ENCODE peak calls at places on chromosomes 5 and 9, in four cellular contexts. X, L, W and Z are unnamed samples.

GRCh38 chr5:98483301-98483700 is 290.2 kb upstream of the RGMB start:
- DNase-seq in X (no peak), L (no peak), W (no peak), Z (no peak)

GRCh38 chr5:102782245-102782872 is 27.3 kb downstream of the PAM start:
- DNase-seq in X (no peak), L (no peak), W (no peak), Z (no peak)

GRCh38 chr5:141605523-141606277 is 13.1 kb downstream of the DIAPH1 start:
- DNase-seq in X (no peak), L (peak), W (no peak), Z (no peak)

GRCh38 chr5:149912226-149912864 is 32.2 kb downstream of the PDE6A start:
- DNase-seq in X (no peak), L (no peak), W (no peak), Z (no peak)

GRCh38 chr5:11909471-11909870 is 5.2 kb upstream of the CTNND2 start:
- DNase-seq in X (no peak), L (no peak), W (no peak), Z (no peak)

GRCh38 chr9:22156586-22156985 is 147.5 kb upstream of the CDKN2B start:
- DNase-seq in X (no peak), L (no peak), W (no peak), Z (no peak)

GRCh38 chr5:159936686-159937329 is 20.5 kb downstream of the ADRA1B start:
- DNase-seq in X (peak), L (no peak), W (no peak), Z (no peak)

GRCh38 chr9:120737411-120737810 is 23.1 kb upstream of the MEGF9 start:
- DNase-seq in X (no peak), L (no peak), W (no peak), Z (no peak)

GRCh38 chr5:104472811-104473210 is 910.2 kb upstream of the NUDT12 start:
- DNase-seq in X (no peak), L (no peak), W (no peak), Z (no peak)

GRCh38 chr5:132416306-132417009 is 46.9 kb downstream of the SLC22A5 start:
- DNase-seq in X (no peak), L (no peak), W (no peak), Z (no peak)

GRCh38 chr9:78539904-78540303 is 243.0 kb downstream of the PSAT1 start:
- DNase-seq in X (peak), L (no peak), W (no peak), Z (no peak)

GRCh38 chr5:33726422-33727165 is 165.2 kb downstream of the ADAMTS12 start:
- DNase-seq in X (peak), L (no peak), W (no peak), Z (no peak)

GRCh38 chr5:66661149-66661548 is 65.0 kb downstream of the MAST4 start:
- DNase-seq in X (no peak), L (no peak), W (peak), Z (no peak)

GRCh38 chr9:89941875-89942274 is 337.1 kb downstream of the GADD45G start:
- DNase-seq in X (peak), L (no peak), W (peak), Z (no peak)

GRCh38 chr5:134026521-134027202 is 21.9 kb upstream of the VDAC1 start:
- DNase-seq in X (peak), L (peak), W (no peak), Z (no peak)

GRCh38 chr5:11415751-11416150 is 488.5 kb downstream of the CTNND2 start:
- DNase-seq in X (no peak), L (no peak), W (no peak), Z (no peak)

GRCh38 chr9:94908041-94908563 is 181.6 kb downstream of the AOPEP start:
- DNase-seq in X (no peak), L (no peak), W (no peak), Z (no peak)

GRCh38 chr9:28735943-28736342 is 1162.7 kb upstream of the C9orf72 start:
- DNase-seq in X (no peak), L (no peak), W (no peak), Z (no peak)

GRCh38 chr9:133907302-133907880 is 84.7 kb downstream of the VAV2 start:
- DNase-seq in X (no peak), L (no peak), W (no peak), Z (no peak)

GRCh38 chr9:115146581-115147021 is 28.6 kb upstream of the TNC start:
- DNase-seq in X (peak), L (no peak), W (no peak), Z (no peak)

GRCh38 chr5:54610197-54610898 is 92.8 kb downstream of the SNX18 start:
- DNase-seq in X (no peak), L (no peak), W (no peak), Z (no peak)

GRCh38 chr9:109520475-109521132 is 22.5 kb upstream of the PTPN3 start:
- DNase-seq in X (peak), L (peak), W (peak), Z (peak)

GRCh38 chr9:37192803-37193202 is 72.4 kb downstream of the ZCCHC7 start:
- DNase-seq in X (no peak), L (no peak), W (no peak), Z (no peak)

GRCh38 chr5:55230086-55230629 is 3.0 kb upstream of the MCIDAS start:
- DNase-seq in X (no peak), L (no peak), W (no peak), Z (no peak)

GRCh38 chr9:18580146-18580545 is 106.2 kb downstream of the ADAMTSL1 start:
- DNase-seq in X (no peak), L (no peak), W (no peak), Z (no peak)

GRCh38 chr5:138391859-138392386 is 39.4 kb downstream of the KDM3B start:
- DNase-seq in X (no peak), L (no peak), W (no peak), Z (peak)

GRCh38 chr5:91382530-91383026 is 539 bp downstream of the ARRDC3 start:
- DNase-seq in X (peak), L (no peak), W (peak), Z (peak)

GRCh38 chr5:165370772-165371171 is 1865.4 kb downstream of the MAT2B start:
- DNase-seq in X (peak), L (no peak), W (no peak), Z (no peak)

GRCh38 chr5:87210076-87210475 is 57.6 kb upstream of the RASA1 start:
- DNase-seq in X (peak), L (no peak), W (no peak), Z (no peak)

GRCh38 chr9:24824607-24825006 is 278.9 kb upstream of the IZUMO3 start:
- DNase-seq in X (peak), L (no peak), W (no peak), Z (no peak)

GRCh38 chr9:99852617-99853016 is 30.9 kb downstream of the NR4A3 start:
- DNase-seq in X (no peak), L (no peak), W (no peak), Z (no peak)

GRCh38 chr5:56011835-56012234 is 17.1 kb upstream of the IL6ST start:
- DNase-seq in X (peak), L (no peak), W (no peak), Z (no peak)

GRCh38 chr5:168706655-168707069 is 127.5 kb upstream of the PANK3 start:
- DNase-seq in X (peak), L (peak), W (peak), Z (peak)

GRCh38 chr5:22044229-22044628 is 808.9 kb downstream of the CDH12 start:
- DNase-seq in X (no peak), L (no peak), W (no peak), Z (no peak)

GRCh38 chr5:71533614-71534013 is 53.5 kb upstream of the MCCC2 start:
- DNase-seq in X (peak), L (no peak), W (no peak), Z (no peak)

GRCh38 chr5:137300411-137301240 is 198.5 kb downstream of the SPOCK1 start:
- DNase-seq in X (peak), L (no peak), W (no peak), Z (no peak)

GRCh38 chr5:157581870-157582269 is 6.3 kb upstream of the ADAM19 start:
- DNase-seq in X (no peak), L (no peak), W (no peak), Z (no peak)

GRCh38 chr5:31798168-31798567 is 159.2 kb downstream of the PDZD2 start:
- DNase-seq in X (no peak), L (no peak), W (no peak), Z (no peak)